ENCODE peak calls at places on chromosomes 12 and 14, in five cellular contexts. One of them, this sample, is unnamed. For H3K9me3, the result is how much of the 10 kb centered on the place peaks cover.

GRCh38 chr12:93790472-93791152 is 113.4 kb downstream of the CRADD start:
- DNase-seq in uterus: no peak
- DNase-seq in body of pancreas: no peak
- DNase-seq in ovary: no peak
- DNase-seq in thyroid gland: no peak
- DNase-seq in this sample: no peak

GRCh38 chr12:100229876-100230275 is 29.3 kb downstream of the ACTR6 start:
- DNase-seq in ovary: no peak
- DNase-seq in uterus: no peak
- DNase-seq in thyroid gland: no peak
- DNase-seq in body of pancreas: no peak
- DNase-seq in this sample: no peak

GRCh38 chr14:25150934-25151790 is 101.2 kb upstream of the STXBP6 start:
- DNase-seq in thyroid gland: no peak
- DNase-seq in ovary: no peak
- DNase-seq in body of pancreas: no peak
- DNase-seq in uterus: no peak
- DNase-seq in this sample: no peak

GRCh38 chr14:37384870-37385596 is 187.3 kb downstream of the MIPOL1 start:
- DNase-seq in thyroid gland: no peak
- DNase-seq in uterus: no peak
- DNase-seq in ovary: no peak
- DNase-seq in body of pancreas: peak
- DNase-seq in this sample: no peak

GRCh38 chr14:53336729-53337128 is 183.6 kb upstream of the DDHD1 start:
- DNase-seq in uterus: no peak
- DNase-seq in body of pancreas: no peak
- DNase-seq in thyroid gland: no peak
- DNase-seq in ovary: no peak
- DNase-seq in this sample: no peak

GRCh38 chr12:94178054-94178453 is 29.7 kb downstream of the PLXNC1 start:
- DNase-seq in thyroid gland: no peak
- DNase-seq in ovary: no peak
- DNase-seq in uterus: no peak
- DNase-seq in body of pancreas: no peak
- DNase-seq in this sample: no peak

GRCh38 chr14:104659764-104660523 is 29.5 kb upstream of the INF2 start:
- DNase-seq in body of pancreas: no peak
- DNase-seq in thyroid gland: no peak
- DNase-seq in uterus: no peak
- DNase-seq in ovary: no peak
- DNase-seq in this sample: no peak

GRCh38 chr14:30874120-30874998 is at the start of gene COCH:
- DNase-seq in ovary: no peak
- DNase-seq in thyroid gland: peak
- DNase-seq in uterus: no peak
- DNase-seq in body of pancreas: peak
- DNase-seq in this sample: no peak

GRCh38 chr12:133202493-133203343 is 21.4 kb downstream of the ZNF268 start:
- DNase-seq in uterus: no peak
- DNase-seq in body of pancreas: no peak
- DNase-seq in thyroid gland: no peak
- DNase-seq in ovary: no peak
- DNase-seq in this sample: no peak
- H3K9me3 ChIP-seq in uterus: half or more
- H3K9me3 ChIP-seq in body of pancreas: under half
- H3K9me3 ChIP-seq in thyroid gland: under half
- H3K9me3 ChIP-seq in ovary: under half
- H3K9me3 ChIP-seq in this sample: under half

DNA sequence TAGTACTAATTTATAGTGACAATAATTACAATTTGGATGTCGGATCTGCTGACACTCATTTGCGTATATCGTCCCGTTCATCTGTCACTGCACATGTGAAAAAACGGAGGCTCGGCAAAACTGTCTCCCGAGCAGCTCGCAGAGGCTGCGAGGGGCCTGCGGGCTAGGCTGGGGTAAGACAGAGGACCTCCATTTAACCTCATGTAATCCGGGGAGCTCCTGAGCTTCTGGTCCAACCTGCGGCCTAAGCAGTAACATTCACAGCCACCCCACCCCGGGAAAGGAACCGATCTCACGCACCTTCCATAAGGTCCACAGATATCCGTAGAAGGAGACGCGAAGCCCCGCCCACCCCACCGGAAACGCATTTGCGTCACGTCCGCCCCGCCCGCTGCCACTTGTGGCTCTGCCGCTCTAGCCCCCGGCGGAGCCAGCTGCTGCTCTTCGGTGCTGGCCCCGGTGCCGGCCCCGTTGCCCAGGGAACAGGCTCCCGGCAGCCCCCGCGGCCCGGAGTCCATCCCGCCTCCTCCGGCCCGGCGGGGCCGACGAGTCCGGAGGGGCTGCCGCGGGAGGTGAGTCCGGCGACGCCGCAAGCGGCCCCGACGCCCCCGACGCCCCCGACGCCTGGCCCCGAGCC is at the start of the genes CINP and TECPR2:
- DNase-seq in body of pancreas: peak
- DNase-seq in thyroid gland: peak
- DNase-seq in ovary: peak
- DNase-seq in uterus: peak
- DNase-seq in this sample: peak
- TF ChIP-seq POLR2A in body of pancreas: peak
- TF ChIP-seq POLR2A in thyroid gland: no peak
- TF ChIP-seq POLR2A in ovary: peak
- TF ChIP-seq POLR2A in uterus: peak
- TF ChIP-seq POLR2A in this sample: peak

DNA sequence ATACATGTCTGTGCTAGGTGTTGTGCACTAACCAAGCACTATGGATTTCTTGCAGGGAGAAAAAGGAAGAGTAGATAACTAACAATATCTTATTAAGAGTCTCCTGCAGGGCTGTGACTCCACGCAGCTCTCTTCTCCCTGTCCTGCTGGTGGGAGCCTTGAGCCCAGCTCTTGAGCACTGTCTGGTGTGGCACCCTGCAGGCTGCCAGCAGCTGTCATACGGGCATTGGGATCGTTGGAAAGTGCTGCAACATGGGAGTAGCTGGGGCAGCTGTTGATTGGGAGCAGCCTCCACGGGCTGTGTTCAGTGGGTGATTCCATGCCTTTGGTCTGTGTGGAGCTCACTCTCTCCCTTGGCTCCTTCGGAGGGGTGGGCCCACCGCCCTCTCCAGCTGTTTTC is 125.3 kb downstream of the FBXL14 start:
- DNase-seq in uterus: no peak
- DNase-seq in ovary: no peak
- DNase-seq in body of pancreas: no peak
- DNase-seq in thyroid gland: no peak
- DNase-seq in this sample: no peak
- H3K9me3 ChIP-seq in uterus: under half
- H3K9me3 ChIP-seq in ovary: under half
- H3K9me3 ChIP-seq in body of pancreas: under half
- H3K9me3 ChIP-seq in thyroid gland: under half
- H3K9me3 ChIP-seq in this sample: under half

GRCh38 chr12:108561852-108562347 is 496 bp upstream of the ISCU start:
- DNase-seq in thyroid gland: no peak
- DNase-seq in body of pancreas: no peak
- DNase-seq in ovary: no peak
- DNase-seq in uterus: no peak
- DNase-seq in this sample: no peak

GRCh38 chr12:108560321-108560721 is 652 bp downstream of the SART3 start:
- DNase-seq in thyroid gland: no peak
- DNase-seq in body of pancreas: no peak
- DNase-seq in uterus: no peak
- DNase-seq in ovary: no peak
- DNase-seq in this sample: no peak

GRCh38 chr12:108559748-108560147 is 1.2 kb downstream of the SART3 start:
- DNase-seq in thyroid gland: no peak
- DNase-seq in body of pancreas: no peak
- DNase-seq in uterus: no peak
- DNase-seq in ovary: no peak
- DNase-seq in this sample: no peak

GRCh38 chr12:108562348-108563134 is at the start of gene ISCU:
- DNase-seq in uterus: peak
- DNase-seq in thyroid gland: peak
- DNase-seq in body of pancreas: peak
- DNase-seq in ovary: peak
- DNase-seq in this sample: peak

DNA sequence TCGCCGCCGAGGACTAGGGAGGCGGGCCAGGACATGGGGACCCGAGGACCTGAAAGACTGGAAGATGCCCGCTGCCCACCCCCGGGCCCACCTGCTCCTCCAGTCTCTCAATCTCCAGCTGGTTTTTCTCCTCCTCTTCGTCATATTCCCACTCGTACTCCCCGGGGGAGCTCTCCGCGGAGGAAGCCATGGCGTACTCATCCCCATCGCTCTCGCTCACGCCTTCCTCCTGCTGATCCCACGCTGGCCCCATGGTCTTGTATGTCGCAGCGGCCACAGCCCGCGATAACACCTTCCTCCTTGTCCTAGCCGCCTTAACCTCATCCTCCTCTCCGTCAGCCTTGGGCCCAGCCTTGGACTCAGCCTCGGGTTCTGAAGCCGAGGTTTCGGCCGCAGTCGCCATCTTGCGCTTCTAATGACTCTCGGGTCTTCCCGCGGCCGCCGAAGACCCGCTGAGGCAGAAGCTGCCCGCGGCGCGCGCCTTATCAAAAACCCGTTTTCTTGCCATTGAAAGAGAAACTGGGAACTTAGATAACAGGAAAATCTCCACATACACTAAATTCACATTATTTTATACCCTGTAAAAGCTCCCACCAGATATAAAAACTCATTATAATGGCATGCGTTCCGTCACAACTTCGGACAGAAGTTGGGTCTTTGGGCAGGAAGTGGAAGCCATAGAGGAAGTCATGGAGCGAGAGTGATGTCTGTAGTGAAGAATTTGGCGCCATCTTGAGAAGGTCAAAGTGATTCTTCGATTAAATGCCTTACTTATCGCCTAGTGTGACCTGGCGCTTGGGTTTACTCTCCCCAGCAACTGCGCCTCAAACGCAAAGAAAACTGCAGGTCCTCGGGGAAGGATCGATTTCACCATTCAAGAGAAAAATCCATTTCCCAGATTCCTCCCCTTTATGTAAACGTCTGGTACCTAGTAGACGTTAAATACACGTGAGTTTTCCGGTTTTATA is at the start of gene SART3:
- DNase-seq in uterus: peak
- DNase-seq in thyroid gland: peak
- DNase-seq in ovary: peak
- DNase-seq in body of pancreas: peak
- DNase-seq in this sample: peak
- TF ChIP-seq POLR2A in uterus: peak
- TF ChIP-seq POLR2A in thyroid gland: no peak
- TF ChIP-seq POLR2A in ovary: peak
- TF ChIP-seq POLR2A in body of pancreas: peak
- TF ChIP-seq POLR2A in this sample: no peak

DNA sequence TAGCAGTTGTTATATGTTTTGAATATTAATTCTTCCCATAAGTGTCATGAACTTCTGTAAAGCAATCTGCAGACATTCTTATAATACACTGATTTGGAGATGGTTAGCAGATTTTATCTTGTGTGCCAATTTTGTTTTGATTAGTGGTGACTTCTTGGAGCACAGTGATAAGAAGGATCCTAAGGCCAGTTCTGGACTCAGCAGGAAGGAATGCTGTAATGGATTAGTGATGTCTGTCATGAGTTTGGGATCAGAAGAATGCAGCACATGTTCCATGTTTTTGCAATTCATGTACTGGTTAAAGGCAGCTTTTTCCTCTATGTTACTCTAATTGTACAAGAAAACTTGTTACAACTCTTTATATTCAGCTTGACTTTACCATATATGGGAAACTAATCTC is 91.5 kb downstream of the UNC79 start:
- DNase-seq in uterus: no peak
- DNase-seq in thyroid gland: no peak
- DNase-seq in ovary: no peak
- DNase-seq in body of pancreas: no peak
- DNase-seq in this sample: no peak
- H3K9me3 ChIP-seq in uterus: under half
- H3K9me3 ChIP-seq in thyroid gland: under half
- H3K9me3 ChIP-seq in ovary: under half
- H3K9me3 ChIP-seq in body of pancreas: under half
- H3K9me3 ChIP-seq in this sample: under half

DNA sequence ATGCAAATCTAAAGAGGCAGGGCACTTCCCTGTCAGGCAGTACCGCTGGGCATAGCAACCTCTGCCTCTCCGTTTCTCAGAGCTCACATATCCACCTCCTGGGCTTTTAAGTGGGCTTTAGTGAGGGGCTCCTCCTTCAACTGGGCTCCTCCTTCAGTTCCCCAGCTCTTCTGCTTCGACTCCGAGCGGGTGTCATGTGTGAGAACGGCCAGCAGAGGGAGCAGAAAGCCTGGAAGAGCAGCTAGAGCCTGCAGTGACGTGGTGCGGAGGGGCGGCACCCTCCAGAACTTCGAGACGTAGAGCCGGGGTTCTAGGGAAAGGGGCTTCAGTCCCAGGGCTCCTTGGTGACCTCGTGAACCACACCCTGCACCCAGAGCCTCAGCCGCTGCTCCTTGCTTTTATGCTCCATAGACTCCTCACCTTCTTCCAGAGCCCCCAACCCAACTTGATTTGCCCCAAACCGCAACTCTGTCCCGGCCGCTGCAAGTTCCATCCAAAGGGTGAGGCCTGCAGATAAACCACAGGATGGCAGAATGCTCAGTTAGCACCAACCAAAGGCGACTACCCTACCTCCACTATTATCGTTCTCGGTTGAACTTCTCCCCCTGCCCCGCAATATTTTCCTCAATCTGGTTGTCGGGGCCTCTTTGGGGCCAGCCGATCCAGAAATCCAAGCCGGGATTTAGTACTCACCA is 383 bp upstream of the GLI1 start:
- DNase-seq in ovary: peak
- DNase-seq in body of pancreas: peak
- DNase-seq in thyroid gland: peak
- DNase-seq in uterus: peak
- DNase-seq in this sample: peak
- TF ChIP-seq POLR2A in ovary: peak
- TF ChIP-seq POLR2A in body of pancreas: peak
- TF ChIP-seq POLR2A in thyroid gland: no peak
- TF ChIP-seq POLR2A in uterus: peak
- TF ChIP-seq POLR2A in this sample: no peak

DNA sequence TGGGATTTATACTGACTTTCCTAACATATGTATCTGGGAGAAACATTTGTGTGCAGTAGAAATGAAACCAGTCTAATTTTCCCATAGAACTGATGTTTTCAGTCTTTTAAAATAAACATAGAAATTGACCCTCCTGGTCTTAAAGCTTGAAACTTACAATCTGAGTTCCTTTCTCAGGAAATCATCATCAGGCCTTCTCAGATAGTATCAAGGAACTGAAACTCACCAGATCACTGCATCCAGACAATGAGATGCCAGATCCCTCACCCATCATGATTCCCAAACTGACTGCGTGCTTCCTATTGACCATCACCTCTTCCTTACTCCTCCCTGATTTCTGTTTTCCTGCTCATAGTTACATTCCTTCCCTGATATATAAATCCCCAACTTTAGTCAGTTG is 195.0 kb upstream of the AMIGO2 start:
- DNase-seq in body of pancreas: no peak
- DNase-seq in thyroid gland: no peak
- DNase-seq in ovary: no peak
- DNase-seq in uterus: no peak
- DNase-seq in this sample: no peak
- H3K9me3 ChIP-seq in body of pancreas: under half
- H3K9me3 ChIP-seq in thyroid gland: under half
- H3K9me3 ChIP-seq in ovary: under half
- H3K9me3 ChIP-seq in uterus: under half
- H3K9me3 ChIP-seq in this sample: under half

This sample was measured in testis.